ENCODE peak calls at places on chromosomes 1 and 21, in four cellular contexts. R, D, J and Q are unnamed samples.

GRCh38 chr1:10456661-10457060 is 6.8 kb downstream of the CORT start:
- DNase-seq in R (no peak), D (no peak), J (no peak), Q (no peak)

GRCh38 chr21:25350056-25350455 is 257.2 kb downstream of the MRPL39 start:
- DNase-seq in R (peak), D (peak), J (no peak), Q (no peak)

GRCh38 chr1:229296541-229296941 is 25.6 kb downstream of the RAB4A start:
- DNase-seq in R (no peak), D (no peak), J (no peak), Q (no peak)

GRCh38 chr1:48016526-48016925 is 19.3 kb upstream of the TRABD2B start:
- DNase-seq in R (no peak), D (no peak), J (no peak), Q (no peak)

GRCh38 chr1:77940921-77941570 is 37.8 kb downstream of the FUBP1 start:
- DNase-seq in R (no peak), D (no peak), J (no peak), Q (no peak)

GRCh38 chr1:234250747-234251146 is 122.5 kb upstream of the COA6 start:
- DNase-seq in R (peak), D (no peak), J (no peak), Q (no peak)

GRCh38 chr1:56196839-56197238 is 382.5 kb downstream of the PLPP3 start:
- DNase-seq in R (no peak), D (no peak), J (no peak), Q (no peak)

GRCh38 chr21:45539796-45540600 is 2.2 kb downstream of the SLC19A1 start:
- DNase-seq in R (peak), D (no peak), J (no peak), Q (no peak)

GRCh38 chr21:22019766-22020165 is 1021.6 kb downstream of the NCAM2 start:
- DNase-seq in R (no peak), D (no peak), J (no peak), Q (no peak)

GRCh38 chr1:34740161-34740875 is 14.5 kb upstream of the GJB5 start:
- DNase-seq in R (peak), D (no peak), J (no peak), Q (no peak)

GRCh38 chr1:202268817-202269216 is 72.9 kb downstream of the UBE2T start:
- DNase-seq in R (no peak), D (no peak), J (no peak), Q (no peak)

GRCh38 chr1:11197359-11197758 is 8.2 kb downstream of the ANGPTL7 start:
- DNase-seq in R (no peak), D (no peak), J (no peak), Q (no peak)

GRCh38 chr1:186195377-186195931 is 179.6 kb downstream of the TPR start:
- DNase-seq in R (no peak), D (peak), J (no peak), Q (no peak)

GRCh38 chr1:205376739-205377138 is 20.0 kb upstream of the KLHDC8A start:
- DNase-seq in R (no peak), D (no peak), J (no peak), Q (no peak)

GRCh38 chr1:154467768-154468102 is 34.3 kb upstream of the TDRD10 start:
- DNase-seq in R (no peak), D (no peak), J (no peak), Q (no peak)

GRCh38 chr1:86913399-86913895 is 479 bp downstream of the SELENOF start:
- DNase-seq in R (no peak), D (no peak), J (peak), Q (peak)

GRCh38 chr21:15257646-15258045 is 192.8 kb upstream of the NRIP1 start:
- DNase-seq in R (no peak), D (no peak), J (no peak), Q (no peak)

GRCh38 chr21:46189213-46189958 is 5.1 kb upstream of the SPATC1L start:
- DNase-seq in R (no peak), D (peak), J (no peak), Q (no peak)

GRCh38 chr1:76867342-76868130 is at the start of gene ST6GALNAC5:
- DNase-seq in R (peak), D (no peak), J (no peak), Q (no peak)

GRCh38 chr1:113388017-113388620 is 2.2 kb upstream of the MAGI3 start:
- DNase-seq in R (no peak), D (no peak), J (no peak), Q (no peak)

GRCh38 chr1:164971391-164971790 is 385.1 kb downstream of the LMX1A start:
- DNase-seq in R (no peak), D (no peak), J (no peak), Q (no peak)

GRCh38 chr21:45262616-45263015 is 25.1 kb downstream of the POFUT2 start:
- DNase-seq in R (no peak), D (no peak), J (no peak), Q (no peak)

GRCh38 chr1:35850051-35850450 is 33.0 kb upstream of the AGO1 start:
- DNase-seq in R (no peak), D (no peak), J (no peak), Q (no peak)

GRCh38 chr1:66351474-66351873 is 182.5 kb upstream of the SGIP1 start:
- DNase-seq in R (no peak), D (no peak), J (no peak), Q (no peak)

GRCh38 chr1:93501399-93501798 is 53.5 kb downstream of the FNBP1L start:
- DNase-seq in R (no peak), D (no peak), J (no peak), Q (no peak)

GRCh38 chr1:93499075-93499474 is 51.2 kb downstream of the FNBP1L start:
- DNase-seq in R (no peak), D (peak), J (no peak), Q (no peak)

GRCh38 chr1:93501829-93502369 is 54.0 kb downstream of the FNBP1L start:
- DNase-seq in R (no peak), D (no peak), J (no peak), Q (no peak)

GRCh38 chr1:93500275-93500674 is 52.4 kb downstream of the FNBP1L start:
- DNase-seq in R (no peak), D (no peak), J (no peak), Q (no peak)

DNA sequence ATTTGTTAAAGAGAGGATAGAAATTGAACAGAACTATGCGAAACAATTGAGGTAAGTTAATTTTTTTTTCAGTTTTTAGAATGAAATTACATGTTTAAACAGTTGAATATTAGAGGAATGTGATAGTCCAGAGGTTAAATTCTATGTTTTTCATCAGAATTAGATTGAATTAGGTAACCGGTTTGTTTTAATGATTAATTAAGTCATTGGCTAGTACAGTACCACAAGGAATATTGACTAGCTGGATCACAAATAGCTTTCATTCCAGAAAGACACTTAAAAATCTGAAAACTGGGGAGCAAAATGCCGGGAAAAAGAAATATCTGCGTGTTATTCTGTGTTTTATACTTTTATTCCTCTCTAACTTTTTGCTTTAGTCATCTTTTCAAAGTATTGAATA is 51.6 kb downstream of the FNBP1L start:
- DNase-seq in R (no peak), D (no peak), J (no peak), Q (no peak)
- TF ChIP-seq NR2C2 in R (no peak), D (no peak), J (no peak), Q (no peak)

DNA sequence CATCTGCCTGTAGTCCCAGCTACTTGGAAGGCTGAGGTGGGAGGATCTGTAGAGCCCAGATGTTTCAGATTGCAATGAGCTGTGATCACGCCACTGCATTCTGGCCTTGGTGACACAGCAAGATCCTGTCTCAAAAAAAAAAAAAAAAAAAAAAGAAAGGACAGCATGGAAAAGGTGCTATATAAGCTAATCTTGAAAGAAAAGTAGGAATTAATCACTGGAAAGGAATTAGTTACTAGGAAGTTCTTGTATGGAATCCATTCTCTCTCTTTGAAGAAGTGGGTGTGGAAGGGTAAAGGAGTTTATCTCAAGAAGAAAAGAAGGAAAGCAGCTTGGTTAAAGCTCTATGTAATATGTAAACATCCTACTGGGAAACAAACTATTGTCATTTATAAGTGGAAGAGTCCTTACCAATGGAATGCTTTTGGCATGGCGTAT is 339.2 kb downstream of the DPYD start:
- DNase-seq in R (no peak), D (no peak), J (no peak), Q (no peak)
- TF ChIP-seq CREM in R (no peak), D (no peak), J (no peak), Q (no peak)

GRCh38 chr1:37697090-37697489 is 4.8 kb downstream of the CDCA8 start:
- DNase-seq in R (no peak), D (no peak), J (no peak), Q (no peak)

GRCh38 chr1:37691497-37692077 is 729 bp upstream of the CDCA8 start:
- DNase-seq in R (peak), D (peak), J (no peak), Q (peak)

GRCh38 chr1:37697737-37698136 is 5.4 kb downstream of the CDCA8 start:
- DNase-seq in R (no peak), D (no peak), J (no peak), Q (no peak)

GRCh38 chr1:37692834-37693175 is 489 bp downstream of the CDCA8 start:
- DNase-seq in R (no peak), D (no peak), J (no peak), Q (no peak)

DNA sequence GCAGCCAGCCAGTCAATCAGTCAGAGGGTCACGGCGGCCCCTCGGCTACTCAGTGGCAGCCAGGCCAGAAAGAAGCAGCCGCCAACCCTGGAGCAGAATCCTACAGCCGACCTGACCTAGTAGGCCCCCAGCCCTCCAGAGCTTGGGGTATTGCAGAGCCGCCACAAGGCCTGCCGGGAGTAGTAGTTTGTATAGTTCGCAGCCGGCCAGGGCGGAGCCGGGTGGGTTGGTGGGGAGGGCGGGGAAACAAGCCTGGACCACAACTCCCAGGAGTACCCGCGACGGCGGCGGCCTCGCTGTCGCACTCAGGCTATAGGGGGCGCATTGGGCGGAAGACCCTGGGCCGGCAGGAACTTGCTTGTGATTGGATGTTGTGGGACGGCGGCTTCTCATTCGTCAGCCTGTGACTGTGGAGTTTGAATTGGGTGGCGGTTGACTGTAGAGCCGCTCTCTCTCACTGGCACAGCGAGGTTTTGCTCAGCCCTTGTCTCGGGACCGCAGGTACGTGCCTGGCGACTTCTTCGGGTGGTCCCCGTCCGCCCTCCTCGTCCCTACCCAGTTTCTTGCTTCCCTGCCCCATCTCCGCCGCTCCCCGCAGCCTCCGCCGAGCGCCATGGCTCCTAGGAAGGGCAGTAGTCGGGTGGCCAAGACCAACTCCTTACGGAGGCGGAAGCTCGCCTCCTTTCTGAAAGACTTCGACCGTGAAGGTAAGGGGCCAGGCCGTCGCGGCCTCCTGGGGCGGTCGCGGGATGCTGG is at the start of gene CDCA8:
- DNase-seq in R (peak), D (peak), J (peak), Q (peak)
- TF ChIP-seq NR2C2 in R (no peak), D (peak), J (no peak), Q (peak)

GRCh38 chr1:243562473-243562872 is 287.6 kb downstream of the AKT3 start:
- DNase-seq in R (no peak), D (no peak), J (no peak), Q (no peak)
- TF ChIP-seq CREM in R (no peak), D (no peak), J (no peak), Q (no peak)

DNA sequence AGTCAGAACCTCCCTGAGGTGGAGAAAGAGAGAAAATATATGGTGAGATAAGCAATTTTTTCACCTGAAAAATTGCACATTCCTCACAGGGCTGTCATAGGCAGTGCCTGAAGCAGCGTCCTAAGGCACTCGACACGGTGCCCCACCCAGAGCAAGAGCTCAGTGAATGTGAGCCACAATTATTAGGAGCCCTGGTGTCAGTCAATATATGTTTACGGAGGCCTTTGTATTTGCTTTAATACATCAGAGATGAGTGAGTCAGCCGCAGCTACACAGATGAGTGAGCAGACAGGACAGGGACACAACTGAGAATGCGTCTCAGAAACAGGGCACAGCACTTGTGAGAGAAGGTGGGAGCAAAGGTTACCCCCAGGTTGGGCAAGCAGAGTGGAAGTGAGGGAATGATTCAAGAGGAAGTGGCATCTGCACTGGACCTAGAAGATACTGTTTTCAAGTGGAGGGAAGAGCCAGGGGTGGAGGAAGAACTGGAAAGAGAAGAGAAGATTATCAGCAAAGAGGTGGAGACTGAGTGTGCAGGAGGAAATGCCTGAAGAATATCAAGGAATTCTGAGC is 5.2 kb upstream of the PIGC start:
- DNase-seq in R (no peak), D (no peak), J (no peak), Q (peak)
- TF ChIP-seq NR2C2 in R (no peak), D (no peak), J (no peak), Q (peak)

GRCh38 chr1:88773540-88774150 is 89.6 kb downstream of the PKN2 start:
- DNase-seq in R (no peak), D (no peak), J (no peak), Q (peak)

GRCh38 chr1:88779880-88780279 is 95.8 kb downstream of the PKN2 start:
- DNase-seq in R (no peak), D (no peak), J (no peak), Q (no peak)

GRCh38 chr1:88777604-88778149 is 93.6 kb downstream of the PKN2 start:
- DNase-seq in R (no peak), D (no peak), J (no peak), Q (no peak)

GRCh38 chr1:88768816-88769215 is 84.7 kb downstream of the PKN2 start:
- DNase-seq in R (no peak), D (no peak), J (no peak), Q (no peak)

DNA sequence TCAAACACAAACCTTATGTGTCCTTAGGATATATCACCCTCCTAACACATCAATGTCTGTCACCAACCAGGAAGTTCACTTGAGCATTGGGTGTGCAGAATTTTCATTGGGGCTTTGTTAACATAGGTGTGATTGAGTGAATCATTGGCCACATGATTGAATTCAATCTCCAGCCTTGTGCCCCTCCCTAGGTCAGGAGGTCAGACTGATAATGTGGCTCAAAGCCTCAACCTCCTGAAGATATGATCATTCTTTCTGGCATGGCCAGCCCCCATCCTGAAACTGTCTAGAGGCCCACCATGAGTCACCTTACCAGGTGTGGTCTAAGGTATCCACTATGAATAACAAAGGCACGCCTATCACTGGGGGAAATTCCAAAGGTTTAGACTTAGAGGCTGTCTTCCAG is 90.1 kb downstream of the PKN2 start:
- DNase-seq in R (peak), D (no peak), J (no peak), Q (peak)
- TF ChIP-seq CREM in R (no peak), D (no peak), J (no peak), Q (no peak)

GRCh38 chr1:94591791-94592565 is 50.4 kb upstream of the F3 start:
- DNase-seq in R (no peak), D (no peak), J (no peak), Q (no peak)

GRCh38 chr1:94589728-94590127 is 48.2 kb upstream of the F3 start:
- DNase-seq in R (no peak), D (no peak), J (no peak), Q (no peak)

GRCh38 chr1:94592566-94592920 is 51.0 kb upstream of the F3 start:
- DNase-seq in R (no peak), D (no peak), J (no peak), Q (no peak)

GRCh38 chr1:94593611-94594010 is 52.1 kb upstream of the F3 start:
- DNase-seq in R (no peak), D (no peak), J (no peak), Q (no peak)

DNA sequence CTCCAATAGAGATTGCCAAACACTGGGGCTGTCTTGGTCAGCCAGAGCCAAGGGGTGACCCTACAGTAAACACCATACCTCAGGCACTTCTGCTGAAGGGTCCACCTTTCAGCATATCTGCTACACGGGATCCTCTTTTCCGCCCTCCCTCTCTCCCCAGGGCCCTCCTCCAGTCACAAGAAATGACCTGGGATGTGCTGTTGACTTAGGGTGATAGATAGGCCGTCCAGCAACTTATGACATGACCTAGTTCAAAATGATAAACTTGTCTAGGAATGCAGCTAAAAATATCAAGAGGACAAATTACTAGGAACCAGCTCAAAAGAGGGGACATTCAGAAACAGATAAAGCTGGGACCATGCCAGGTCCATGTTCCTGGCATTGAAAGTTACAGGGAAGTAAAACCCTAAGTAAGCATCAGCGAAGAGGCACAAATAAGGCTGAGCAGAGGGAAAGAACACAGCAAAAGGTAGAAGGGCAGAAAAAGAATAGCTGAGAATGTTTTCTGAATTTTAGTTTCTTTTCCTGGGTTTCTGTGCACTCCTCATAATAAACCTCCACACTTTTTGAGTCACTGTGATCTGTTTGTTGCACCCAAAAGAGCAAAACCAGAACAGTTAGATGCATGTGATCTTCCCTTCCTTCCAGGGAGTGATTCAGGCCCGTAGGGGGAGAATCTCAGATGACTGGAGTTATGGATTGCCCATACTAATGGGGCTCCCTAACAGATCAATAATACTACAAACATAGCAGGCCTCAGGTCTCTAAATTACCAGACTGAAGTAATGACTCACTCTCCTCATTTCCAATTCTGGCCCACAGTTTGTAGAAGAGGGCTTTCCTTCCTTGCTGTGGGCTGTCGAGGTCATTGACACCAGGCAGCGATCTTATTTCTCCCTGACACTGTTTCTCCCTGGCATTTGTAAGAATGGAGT is 48.9 kb upstream of the F3 start:
- DNase-seq in R (no peak), D (no peak), J (no peak), Q (no peak)
- TF ChIP-seq NR2C2 in R (no peak), D (no peak), J (no peak), Q (no peak)